ENCODE peak calls at places on chromosomes 16 and 17, in ten cellular contexts. Y is GM13977, J is adrenal gland, M is A673, C is HCT116, Z is cardiac fibroblast, F is thoracic aorta, P is GM23338, N is PC-3, Q is AG04450. T is an unnamed sample.

GRCh38 chr17:40340880-40341807 is 23.4 kb downstream of the GJD3 start:
- DNase-seq in N (peak; percentile 74), F (peak; percentile 79), P (peak; percentile 91), Y (peak; percentile 90), C (peak; percentile 79), J (peak; percentile 93), Z (peak; percentile 81), Q (no peak), M (no peak), T (peak; percentile 83)

GRCh38 chr16:67404740-67405226 is 11.5 kb upstream of the TPPP3 start:
- DNase-seq in N (peak; percentile 96), J (no peak), Z (no peak), Y (no peak), M (no peak), Q (no peak), F (no peak), C (peak; percentile 89), P (no peak), T (no peak)

GRCh38 chr17:12637745-12638651 is 27.7 kb upstream of the MYOCD start:
- DNase-seq in P (no peak), Y (no peak), Z (no peak), Q (no peak), F (no peak), C (no peak), N (no peak), M (no peak), J (no peak), T (no peak)

GRCh38 chr17:60631119-60631518 is 31.1 kb downstream of the PPM1D start:
- DNase-seq in C (no peak), N (no peak), Z (no peak), Q (no peak), P (no peak), Y (no peak), J (no peak), M (no peak), F (no peak), T (no peak)

GRCh38 chr16:3149630-3150345 is 15.0 kb downstream of the ZNF213 start:
- DNase-seq in Q (no peak), M (peak; percentile 70), Y (peak; percentile 81), P (peak; percentile 89), N (peak; percentile 44), J (no peak), F (no peak), Z (peak; percentile 73), C (no peak), T (peak; percentile 78)

GRCh38 chr16:9248162-9248561 is 156.7 kb downstream of the HAPSTR1 start:
- DNase-seq in Y (no peak), P (no peak), Q (no peak), Z (no peak), J (no peak), C (no peak), F (no peak), M (no peak), N (no peak), T (no peak)

GRCh38 chr16:46714797-46715591 is 25.5 kb downstream of the ORC6 start:
- DNase-seq in N (no peak), F (no peak), P (no peak), Y (no peak), M (no peak), C (no peak), J (no peak), Z (no peak), Q (no peak), T (no peak)

GRCh38 chr16:48367443-48368049 is 17.7 kb downstream of the SIAH1 start:
- DNase-seq in F (no peak), C (no peak), P (no peak), Y (no peak), M (no peak), Z (no peak), J (no peak), N (peak; percentile 20), Q (no peak), T (no peak)

GRCh38 chr17:78765821-78766220 is 16.3 kb downstream of the CYTH1 start:
- DNase-seq in C (no peak), F (no peak), J (no peak), Y (no peak), N (no peak), M (no peak), Z (no peak), Q (no peak), P (no peak), T (no peak)

GRCh38 chr17:69059458-69060205 is 1.1 kb downstream of the ABCA9 start:
- DNase-seq in J (no peak), Z (peak; percentile 73), M (no peak), N (no peak), Q (no peak), Y (no peak), F (no peak), C (no peak), P (no peak), T (no peak)

GRCh38 chr16:66422366-66422765 is 4.7 kb upstream of the BEAN1 start:
- DNase-seq in F (no peak), C (no peak), Q (no peak), N (no peak), Y (no peak), P (no peak), Z (no peak), M (no peak), J (no peak), T (no peak)

GRCh38 chr17:30021708-30022317 is 80.4 kb downstream of the EFCAB5 start:
- DNase-seq in Y (peak; percentile 55), F (no peak), J (peak; percentile 20), P (peak; percentile 69), Q (peak; percentile 13), N (peak; percentile 54), C (peak; percentile 37), M (peak; percentile 66), Z (peak; percentile 70), T (peak; percentile 45)

GRCh38 chr16:50198802-50199410 is 45.8 kb downstream of the TENT4B start:
- DNase-seq in Q (no peak), Y (no peak), F (no peak), N (peak; percentile 9), P (no peak), M (no peak), Z (no peak), C (no peak), J (no peak), T (no peak)

DNA sequence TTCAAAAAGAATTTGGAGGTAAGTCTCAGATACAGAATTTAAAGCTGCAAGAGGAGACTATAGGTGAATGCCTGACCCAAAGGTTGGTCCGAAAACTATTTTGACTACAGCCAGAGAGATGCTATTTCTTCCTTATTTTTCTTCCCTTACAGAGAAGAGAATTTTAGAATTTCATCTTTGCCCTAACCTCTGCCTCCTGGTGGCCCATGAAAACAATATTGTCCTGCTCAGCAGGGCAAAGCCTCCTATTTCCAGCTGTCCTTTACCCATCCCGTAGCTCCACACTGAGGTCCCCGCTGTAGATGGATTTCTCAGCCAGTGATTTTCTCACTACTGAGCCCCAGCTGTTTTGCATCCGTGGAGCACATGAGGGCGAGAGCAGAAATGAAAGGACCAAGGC is 24.6 kb downstream of the HOXB1 start:
- DNase-seq in N (no peak), P (no peak), C (no peak), M (no peak), J (no peak), F (no peak), Z (no peak), Q (no peak), Y (no peak), T (no peak)
- TF ChIP-seq CTCF in N (peak; percentile 51), P (no peak), C (peak; percentile 37), M (no peak), J (no peak), F (no peak), Z (no peak), Q (no peak), Y (no peak), T (no peak)

DNA sequence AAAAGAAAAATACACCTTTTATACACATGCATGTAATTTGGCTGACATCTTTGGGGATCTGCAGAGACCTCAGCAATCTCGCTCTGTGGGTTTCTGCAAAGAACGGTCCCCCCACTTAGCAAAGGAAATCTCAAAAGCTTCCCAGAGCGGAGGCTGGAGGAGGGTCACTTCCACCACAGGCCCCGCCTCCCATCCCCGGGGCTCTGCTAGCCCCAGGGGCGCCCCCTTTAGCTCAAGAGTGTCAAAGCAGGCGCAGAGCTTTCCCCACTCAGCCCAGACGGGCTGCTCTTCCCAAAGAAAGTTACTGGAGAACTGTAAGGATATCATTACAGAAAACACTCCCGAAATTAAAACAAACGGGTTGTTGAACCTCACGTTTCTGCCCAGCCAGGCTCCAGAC is 11.4 kb downstream of the SLC13A5 start:
- DNase-seq in M (peak; percentile 65), F (no peak), C (peak; percentile 33), Y (peak; percentile 66), Z (peak; percentile 17), Q (no peak), P (peak; percentile 93), J (no peak), N (peak; percentile 48), T (peak; percentile 78)
- TF ChIP-seq CTCF in M (peak; percentile 65), F (no peak), C (peak; percentile 81), Y (peak; percentile 57), Z (peak; percentile 41), Q (peak; percentile 39), P (peak; percentile 72), J (peak; percentile 23), N (peak; percentile 52), T (peak; percentile 41)

GRCh38 chr17:42251115-42251514 is 25.1 kb downstream of the STAT5B start:
- DNase-seq in Y (no peak), C (no peak), J (no peak), Q (no peak), P (peak; percentile 46), F (no peak), M (no peak), N (no peak), Z (peak; percentile 69), T (no peak)
- TF ChIP-seq CTCF in Y (no peak), C (peak; percentile 41), J (peak; percentile 31), Q (peak; percentile 46), P (peak; percentile 42), F (no peak), M (peak; percentile 20), N (no peak), Z (peak; percentile 49), T (peak; percentile 30)

DNA sequence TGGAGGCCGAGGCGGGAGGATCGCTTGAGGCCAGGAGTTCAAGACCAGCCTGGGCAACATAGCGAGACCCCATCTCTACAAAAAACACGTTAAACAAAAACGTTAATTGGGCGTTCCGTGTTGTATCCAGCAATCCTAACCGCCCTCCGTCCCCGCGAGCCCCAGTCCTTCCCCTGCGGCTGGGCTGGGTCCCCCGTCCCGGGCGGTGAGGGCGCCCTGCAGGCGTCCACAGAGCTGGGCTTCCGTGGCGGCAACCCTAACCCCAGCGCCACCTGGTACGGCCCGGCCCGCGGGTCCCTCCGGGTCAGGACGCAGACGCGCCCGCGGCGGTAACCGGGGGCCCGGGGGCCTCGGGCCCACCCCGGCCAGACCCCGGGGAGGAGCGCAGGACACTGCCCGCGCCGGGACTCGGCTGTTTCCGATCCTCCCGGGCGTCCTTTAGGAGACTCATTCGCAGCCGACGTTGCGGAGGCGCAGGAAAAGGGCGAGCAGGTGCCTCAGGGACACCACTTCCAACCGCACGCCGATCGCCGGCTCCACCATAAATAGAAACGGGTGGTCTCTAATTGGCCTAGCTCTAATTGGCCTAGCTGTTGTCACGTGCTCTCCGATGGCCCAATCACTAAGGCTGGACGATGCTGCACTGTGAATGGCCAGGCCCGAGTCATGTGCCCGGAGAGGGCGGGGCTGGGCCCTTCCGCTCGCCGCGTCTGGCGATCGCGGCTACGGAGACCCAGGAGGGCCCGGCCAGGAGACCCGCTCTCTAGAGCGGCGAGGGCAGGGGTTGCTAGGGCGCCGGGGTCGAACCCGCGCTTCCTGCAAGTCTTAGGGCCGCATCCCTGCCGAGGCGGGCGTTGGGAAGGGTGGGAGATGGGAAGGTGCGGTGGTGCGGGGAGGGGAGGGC is 19.0 kb upstream of the CSNK1D start:
- DNase-seq in M (peak; percentile 99), C (peak; percentile 99), F (peak; percentile 93), Q (peak; percentile 95), P (peak; percentile 99), N (peak; percentile 98), Y (peak; percentile 100), J (peak; percentile 94), Z (peak; percentile 98), T (peak; percentile 99)
- TF ChIP-seq CTCF in M (no peak), C (no peak), F (no peak), Q (no peak), P (no peak), N (no peak), Y (no peak), J (no peak), Z (no peak), T (no peak)

T was measured in GM10248.